ENCODE peak calls at places on chromosomes 5 and 9, in eight cellular contexts. F, C, M, W, A, D, S and R are unnamed samples.

GRCh38 chr9:109100543-109101201 is 19.1 kb downstream of the TMEM245 start:
- DNase-seq in F (no peak), C (no peak), S (no peak), M (no peak), D (no peak), A (no peak), W (no peak), R (no peak)

GRCh38 chr9:37309136-37309535 is 113.4 kb upstream of the GRHPR start:
- DNase-seq in F (peak), D (no peak), A (no peak), W (peak), M (no peak), C (no peak), S (peak), R (no peak)

GRCh38 chr9:107068581-107068980 is 205.6 kb downstream of the ZNF462 start:
- DNase-seq in W (no peak), A (no peak), C (no peak), F (no peak), D (no peak), S (no peak), M (no peak), R (no peak)

GRCh38 chr5:3010953-3011763 is 259.7 kb upstream of the IRX2 start:
- DNase-seq in M (no peak), A (no peak), D (peak), F (no peak), W (no peak), S (no peak), C (no peak), R (no peak)

GRCh38 chr5:38426493-38426892 is 130.0 kb downstream of the LIFR start:
- DNase-seq in F (no peak), S (no peak), M (no peak), A (no peak), C (no peak), D (no peak), W (no peak), R (no peak)

GRCh38 chr9:132694144-132694543 is 23.9 kb downstream of the GTF3C4 start:
- DNase-seq in A (no peak), W (no peak), S (no peak), F (no peak), D (no peak), C (no peak), M (no peak), R (no peak)

GRCh38 chr5:113546711-113547159 is 33.2 kb downstream of the YTHDC2 start:
- DNase-seq in M (no peak), F (no peak), W (no peak), S (no peak), D (no peak), C (no peak), A (no peak), R (no peak)

GRCh38 chr5:135829681-135830383 is 4.6 kb upstream of the SLC25A48 start:
- DNase-seq in D (peak), W (peak), F (no peak), M (peak), A (peak), S (peak), C (peak), R (no peak)

GRCh38 chr5:1800470-1801060 is 642 bp upstream of the NDUFS6 start:
- DNase-seq in A (no peak), S (no peak), C (no peak), M (peak), F (no peak), D (no peak), W (no peak), R (no peak)

GRCh38 chr9:69174645-69175487 is 789 bp downstream of the TJP2 start:
- DNase-seq in M (no peak), S (peak), W (peak), F (no peak), C (no peak), D (peak), A (peak), R (peak)

GRCh38 chr5:61362796-61363364 is 30.8 kb downstream of the ZSWIM6 start:
- DNase-seq in M (no peak), A (no peak), D (no peak), S (peak), W (no peak), F (no peak), C (no peak), R (no peak)

GRCh38 chr5:176611435-176611834 is 1.5 kb upstream of the GPRIN1 start:
- DNase-seq in D (peak), W (peak), S (peak), F (peak), A (peak), C (peak), M (no peak), R (no peak)

GRCh38 chr9:87878930-87879603 is 3.6 kb upstream of the SPATA31E1 start:
- DNase-seq in C (no peak), F (no peak), M (peak), D (no peak), S (no peak), W (no peak), A (no peak), R (no peak)

GRCh38 chr9:102521097-102521755 is 473.9 kb upstream of the CYLC2 start:
- DNase-seq in M (no peak), A (no peak), S (no peak), W (no peak), C (no peak), F (no peak), D (no peak), R (no peak)

GRCh38 chr5:176579323-176579722 is 30.2 kb downstream of the CDHR2 start:
- DNase-seq in D (no peak), W (no peak), A (no peak), C (no peak), M (no peak), F (no peak), S (no peak), R (no peak)

DNA sequence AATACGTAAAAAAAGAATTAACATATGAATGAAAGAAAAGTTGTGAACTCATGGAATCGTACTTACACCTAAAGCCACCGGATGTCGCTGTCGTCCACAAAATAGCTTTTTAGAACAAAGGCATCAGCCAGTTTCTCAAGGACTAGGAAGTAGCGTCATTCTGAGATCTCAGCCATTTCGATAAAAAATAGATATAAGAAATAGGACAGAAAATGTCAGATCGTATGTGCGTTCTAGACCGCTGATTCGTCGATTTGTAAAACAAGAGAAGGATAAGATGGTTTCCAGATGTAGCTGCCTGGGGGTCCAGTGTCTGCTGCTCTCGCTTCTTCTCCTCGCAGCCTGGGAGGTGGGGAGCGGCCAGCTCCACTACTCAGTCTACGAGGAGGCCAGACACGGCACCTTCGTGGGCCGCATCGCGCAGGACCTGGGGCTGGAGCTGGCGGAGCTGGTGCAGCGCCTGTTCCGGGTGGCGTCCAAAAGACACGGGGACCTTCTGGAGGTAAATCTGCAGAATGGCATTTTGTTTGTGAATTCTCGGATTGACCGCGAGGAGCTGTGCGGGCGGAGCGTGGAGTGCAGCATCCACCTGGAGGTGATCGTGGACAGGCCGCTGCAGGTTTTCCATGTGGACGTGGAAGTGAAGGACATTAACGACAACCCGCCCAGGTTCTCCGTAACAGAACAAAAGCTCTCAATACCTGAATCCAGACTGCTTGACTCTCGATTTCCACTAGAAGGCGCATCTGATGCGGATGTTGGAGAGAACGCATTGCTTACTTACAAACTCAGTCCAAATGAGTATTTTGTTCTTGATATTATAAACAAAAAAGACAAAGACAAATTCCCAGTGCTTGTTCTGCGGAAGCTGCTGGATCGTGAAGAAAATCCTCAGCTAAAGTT is at the start of gene PCDHA10:
- DNase-seq in M (no peak), F (no peak), W (no peak), D (no peak), C (no peak), A (no peak), S (peak), R (peak)
- TF ChIP-seq CTCF in M (no peak), F (no peak), W (no peak), D (no peak), C (peak), A (no peak), S (peak), R (no peak)

DNA sequence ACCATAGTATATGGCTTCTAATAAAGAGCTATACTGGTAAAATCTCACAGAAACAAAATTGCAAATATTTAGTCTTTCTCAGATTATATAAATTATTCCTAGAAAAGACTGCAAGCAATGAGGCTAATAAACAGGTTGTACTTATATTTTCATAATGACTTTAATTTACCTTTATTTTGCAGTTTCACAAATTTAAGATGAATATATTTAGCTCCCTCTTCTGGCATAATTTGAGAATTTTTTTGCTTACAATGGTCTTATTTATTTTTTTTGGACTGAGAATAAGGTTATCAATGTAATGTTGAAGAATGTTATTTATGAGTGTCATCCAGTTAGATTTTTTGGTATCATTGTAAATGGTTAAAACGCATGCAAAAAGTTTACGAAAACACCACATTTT is 56.7 kb downstream of the PIK3R1 start:
- DNase-seq in W (no peak), A (no peak), C (no peak), M (no peak), S (no peak), D (no peak), F (no peak), R (no peak)
- TF ChIP-seq CTCF in W (no peak), A (peak), C (peak), M (peak), S (no peak), D (no peak), F (peak), R (no peak)

DNA sequence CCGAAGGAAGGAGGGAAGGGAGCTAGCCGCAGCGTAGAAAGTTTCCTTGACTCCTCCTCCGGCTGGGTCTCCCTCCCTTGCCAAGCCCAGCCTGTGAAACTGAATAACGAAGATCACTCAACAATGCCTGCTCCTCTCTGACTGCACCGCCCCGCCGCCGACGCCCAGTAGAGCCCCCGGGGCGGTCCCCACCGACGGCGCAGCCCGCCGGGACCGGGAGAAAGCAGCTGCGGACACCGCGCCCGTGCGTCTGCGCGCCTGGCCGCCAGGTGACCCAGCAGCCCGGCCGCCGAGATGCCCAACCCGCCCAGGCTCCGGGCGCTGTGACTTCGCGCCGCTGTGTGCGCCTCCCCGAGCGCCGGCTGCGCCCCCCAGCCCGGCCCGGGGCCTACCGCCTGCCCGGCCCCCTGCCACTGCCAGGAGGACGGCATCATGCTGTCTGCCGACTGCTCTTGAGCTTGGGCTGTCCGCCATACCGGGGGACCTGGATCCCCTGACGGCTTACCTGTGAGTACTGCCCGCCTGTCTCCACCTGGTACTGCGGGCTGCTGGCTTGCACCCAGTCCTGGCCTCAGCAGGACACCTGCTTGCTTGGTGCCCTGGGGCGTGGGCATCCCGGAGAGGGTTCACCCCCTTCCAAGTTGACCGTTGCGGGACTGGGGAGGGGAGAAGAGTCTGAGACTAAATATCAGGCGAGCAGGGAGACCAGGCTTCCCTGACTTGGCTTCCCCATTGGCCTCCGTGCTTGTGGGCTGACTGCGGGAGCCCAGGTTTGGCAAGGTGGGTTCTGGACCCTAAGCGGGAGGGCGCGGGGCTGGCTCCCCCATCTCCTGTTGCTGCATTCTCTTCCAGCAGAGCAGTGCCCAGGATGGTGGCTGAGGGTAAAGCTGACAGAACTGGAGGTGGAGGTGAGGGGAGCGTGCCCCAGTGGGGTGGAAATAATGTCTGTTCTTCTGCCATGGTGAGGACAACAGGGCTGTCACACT is 26.2 kb upstream of the SPTLC1 start:
- DNase-seq in A (no peak), D (no peak), M (no peak), C (no peak), F (no peak), S (peak), W (peak), R (no peak)
- TF ChIP-seq CTCF in A (no peak), D (no peak), M (no peak), C (no peak), F (no peak), S (no peak), W (no peak), R (no peak)

GRCh38 chr9:35844628-35845301 is 15.7 kb downstream of the TMEM8B start:
- DNase-seq in F (no peak), M (no peak), A (no peak), S (no peak), C (no peak), D (peak), W (peak), R (no peak)

GRCh38 chr9:35842795-35843194 is 13.8 kb downstream of the TMEM8B start:
- DNase-seq in A (no peak), W (peak), C (no peak), D (no peak), F (no peak), S (no peak), M (no peak), R (no peak)

GRCh38 chr9:35839926-35840325 is 10.9 kb downstream of the TMEM8B start:
- DNase-seq in M (no peak), C (no peak), S (no peak), W (no peak), F (no peak), A (no peak), D (no peak), R (no peak)

GRCh38 chr9:35842020-35842745 is 13.2 kb downstream of the TMEM8B start:
- DNase-seq in S (no peak), M (no peak), A (no peak), F (no peak), W (no peak), C (no peak), D (peak), R (no peak)

DNA sequence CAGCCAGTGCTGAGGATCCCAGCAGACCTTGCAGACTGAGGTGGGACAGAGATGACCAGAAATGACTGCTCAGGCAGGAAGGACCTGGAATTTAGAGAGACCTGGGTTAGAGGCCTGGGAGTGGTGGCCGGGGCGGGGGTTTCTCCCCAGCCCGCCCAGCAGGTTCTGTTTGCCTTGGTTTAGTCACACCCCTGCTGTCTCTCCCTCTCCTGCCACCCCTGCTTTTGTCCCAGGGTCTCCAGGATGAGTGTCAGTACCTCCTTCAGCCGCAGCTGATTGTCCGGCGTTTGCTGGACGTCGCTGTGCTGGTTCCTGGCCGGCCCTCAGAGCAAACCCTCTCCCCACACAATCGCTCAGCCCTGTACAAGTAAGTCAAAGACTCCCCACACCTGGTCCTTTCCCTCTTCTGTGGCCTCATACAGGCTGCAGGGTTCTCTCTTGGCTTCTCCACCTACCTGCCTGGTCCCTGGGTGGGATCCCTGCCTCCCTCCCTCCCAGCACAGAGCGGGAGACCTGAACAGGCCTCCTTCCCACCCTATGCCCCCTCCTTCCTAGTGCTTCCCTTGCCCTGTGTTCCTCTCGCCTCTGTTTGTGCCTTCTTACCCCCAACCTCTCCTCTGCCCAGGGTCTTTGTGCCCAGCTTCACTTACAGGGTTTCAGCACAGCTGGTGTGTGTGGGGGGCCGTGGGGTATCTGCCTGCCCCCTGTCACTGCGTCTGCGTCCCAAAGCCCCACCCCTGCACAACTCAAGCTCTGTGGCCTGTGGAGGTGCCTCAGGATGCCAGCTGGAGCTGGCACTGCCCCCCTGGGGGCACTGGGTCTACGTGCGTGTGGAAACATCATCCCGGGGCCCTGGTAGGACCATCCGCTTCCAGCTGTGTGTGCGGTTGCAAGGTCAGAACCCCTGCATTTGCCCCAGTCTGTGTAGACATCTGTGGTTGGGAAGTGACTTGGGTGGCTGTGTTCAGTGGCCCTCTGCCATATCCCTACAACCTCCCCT is 12.2 kb downstream of the TMEM8B start:
- DNase-seq in C (no peak), M (no peak), A (no peak), F (no peak), D (peak), W (no peak), S (no peak), R (no peak)
- TF ChIP-seq CTCF in C (no peak), M (no peak), A (no peak), F (no peak), D (no peak), W (no peak), S (no peak), R (no peak)

DNA sequence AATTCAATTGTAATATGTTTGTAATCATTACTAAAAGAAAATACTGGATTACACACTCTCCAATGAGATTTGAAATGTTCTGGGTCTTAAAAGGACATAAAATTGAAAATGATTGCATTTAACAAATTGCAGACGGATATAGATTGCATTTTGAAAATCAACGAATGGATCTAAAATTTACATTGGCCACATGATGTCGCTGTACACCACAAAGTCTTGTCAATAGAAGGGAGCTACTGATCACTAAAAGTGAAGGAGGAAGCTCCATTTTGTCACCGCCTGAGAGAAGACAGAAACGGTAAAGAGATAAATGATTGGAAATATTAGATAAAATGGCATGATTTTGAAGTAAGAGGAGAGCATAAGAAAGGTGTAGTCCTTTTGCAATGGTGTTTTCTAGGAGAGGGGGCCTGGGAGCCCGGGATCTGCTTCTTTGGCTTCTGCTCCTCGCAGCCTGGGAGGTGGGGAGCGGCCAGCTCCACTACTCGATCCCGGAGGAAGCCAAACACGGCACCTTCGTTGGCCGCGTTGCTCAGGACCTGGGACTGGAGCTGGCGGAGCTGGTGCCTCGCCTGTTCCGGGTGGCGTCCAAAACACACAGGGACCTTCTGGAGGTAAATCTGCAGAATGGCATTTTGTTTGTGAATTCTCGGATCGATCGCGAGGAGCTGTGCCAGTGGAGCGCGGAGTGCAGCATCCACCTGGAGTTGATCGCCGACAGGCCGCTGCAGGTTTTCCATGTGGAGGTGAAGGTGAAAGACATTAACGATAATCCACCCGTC is at the start of gene PCDHA1:
- DNase-seq in F (no peak), A (no peak), W (no peak), C (peak), S (peak), M (peak), D (no peak), R (no peak)
- TF ChIP-seq CTCF in F (no peak), A (no peak), W (no peak), C (no peak), S (peak), M (peak), D (no peak), R (no peak)

DNA sequence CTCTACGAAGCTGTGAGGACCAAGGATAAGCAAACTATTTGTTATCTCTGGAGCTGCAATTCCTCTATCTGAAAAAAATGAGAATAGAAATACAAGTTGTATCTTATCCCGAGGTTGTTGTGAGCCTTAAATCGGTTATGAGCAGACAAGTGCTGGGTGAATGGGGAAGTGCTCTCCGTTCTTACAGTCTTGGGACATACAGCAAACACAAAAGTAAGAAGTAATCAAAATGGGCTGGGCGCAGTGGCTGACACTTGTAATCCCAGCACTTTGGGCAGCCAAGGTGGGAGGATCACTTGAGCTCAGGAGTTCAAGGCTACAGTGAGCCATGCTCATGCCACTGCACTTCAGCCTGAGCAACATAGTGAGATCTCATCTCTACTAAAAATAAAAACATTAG is 31.7 kb downstream of the ITK start:
- DNase-seq in C (no peak), S (no peak), A (no peak), M (no peak), D (no peak), F (no peak), W (no peak), R (no peak)
- TF ChIP-seq CTCF in C (no peak), S (no peak), A (no peak), M (no peak), D (no peak), F (no peak), W (no peak), R (no peak)